ENCODE peak calls at places on chromosomes 11 and 22, in nine cellular contexts. S is GM20000; M is neural progenitor cell; Z is HFFc6; B is glomerular endothelial cell; H is stimulated activated CD4-positive, alpha-beta T cell treated with anti-CD3 and anti-CD28 coated beads, Interleukin-4, amount 100 ng/mL, for 48 hours; C is activated CD8-positive, alpha-beta memory T cell treated with anti-CD3 and anti-CD28 coated beads for 4 hours; T is GM23338; W is Daoy. Q is an unnamed sample.

GRCh38 chr22:49045276-49045675 is 782.4 kb downstream of the BRD1 start:
- DNase-seq in S (no peak), M (no peak), Z (no peak), B (no peak), H (no peak), C (no peak), T (no peak), W (no peak), Q (no peak)

GRCh38 chr11:115845872-115846271 is 341.7 kb upstream of the CADM1 start:
- DNase-seq in S (no peak), M (no peak), Z (no peak), B (no peak), H (no peak), C (no peak), T (no peak), W (no peak), Q (no peak)

GRCh38 chr11:132898021-132898420 is 634.3 kb downstream of the OPCML start:
- DNase-seq in S (no peak), M (no peak), Z (peak), B (no peak), H (no peak), C (no peak), T (no peak), W (peak), Q (no peak)

GRCh38 chr11:93861808-93862207 is 11.4 kb upstream of the VSTM5 start:
- DNase-seq in S (no peak), M (no peak), Z (no peak), B (no peak), H (no peak), C (no peak), T (no peak), W (no peak), Q (no peak)

GRCh38 chr11:7892059-7892699 is 38.9 kb downstream of the OR10A6 start:
- DNase-seq in S (no peak), M (no peak), Z (peak), B (no peak), H (no peak), C (no peak), T (no peak), W (peak), Q (peak)

GRCh38 chr11:100681064-100681502 is 6.0 kb upstream of the ARHGAP42 start:
- DNase-seq in S (peak), M (no peak), Z (no peak), B (no peak), H (no peak), C (no peak), T (peak), W (peak), Q (peak)

GRCh38 chr22:21796231-21796630 is 60.6 kb upstream of the YPEL1 start:
- DNase-seq in S (no peak), M (no peak), Z (no peak), B (no peak), H (no peak), C (no peak), T (no peak), W (no peak), Q (no peak)

GRCh38 chr22:40932396-40932795 is 18.8 kb upstream of the RBX1 start:
- DNase-seq in S (no peak), M (no peak), Z (no peak), B (no peak), H (no peak), C (no peak), T (no peak), W (no peak), Q (no peak)

GRCh38 chr11:78927511-78927910 is 352.8 kb upstream of the NARS2 start:
- DNase-seq in S (no peak), M (no peak), Z (no peak), B (no peak), H (no peak), C (no peak), T (no peak), W (no peak), Q (no peak)

GRCh38 chr11:79055866-79056632 is 384.8 kb downstream of the TENM4 start:
- DNase-seq in S (no peak), M (no peak), Z (peak), B (no peak), H (no peak), C (no peak), T (peak), W (peak), Q (no peak)

GRCh38 chr22:42202669-42203068 is 67.8 kb downstream of the TCF20 start:
- DNase-seq in S (no peak), M (no peak), Z (no peak), B (no peak), H (peak), C (peak), T (no peak), W (peak), Q (no peak)

GRCh38 chr22:17921871-17922821 is 102.2 kb downstream of the MICAL3 start:
- DNase-seq in S (no peak), M (peak), Z (no peak), B (no peak), H (no peak), C (no peak), T (peak), W (no peak), Q (no peak)

GRCh38 chr11:67356867-67357561 is 3.7 kb upstream of the POLD4 start:
- DNase-seq in S (peak), M (peak), Z (peak), B (no peak), H (peak), C (no peak), T (peak), W (peak), Q (peak)

GRCh38 chr11:70763606-70764005 is 365.3 kb downstream of the CTTN start:
- DNase-seq in S (no peak), M (no peak), Z (peak), B (no peak), H (no peak), C (no peak), T (no peak), W (peak), Q (no peak)

GRCh38 chr11:1861435-1862411 is 8.8 kb downstream of the LSP1 start:
- DNase-seq in S (no peak), M (no peak), Z (no peak), B (no peak), H (no peak), C (no peak), T (no peak), W (no peak), Q (no peak)

GRCh38 chr11:88016392-88017020 is 158.7 kb downstream of the RAB38 start:
- DNase-seq in S (peak), M (peak), Z (peak), B (peak), H (peak), C (peak), T (peak), W (peak), Q (peak)

GRCh38 chr22:48709976-48710375 is 1117.7 kb downstream of the BRD1 start:
- DNase-seq in S (no peak), M (no peak), Z (no peak), B (no peak), H (no peak), C (no peak), T (no peak), W (no peak), Q (no peak)

GRCh38 chr11:30125461-30125860 is 105.4 kb upstream of the FSHB start:
- DNase-seq in S (no peak), M (no peak), Z (no peak), B (no peak), H (no peak), C (no peak), T (no peak), W (no peak), Q (no peak)

GRCh38 chr11:57477507-57478189 is 17.3 kb downstream of the RTN4RL2 start:
- DNase-seq in S (no peak), M (no peak), Z (no peak), B (no peak), H (no peak), C (no peak), T (peak), W (no peak), Q (no peak)

GRCh38 chr11:114416441-114416928 is 16.0 kb downstream of the RBM7 start:
- DNase-seq in S (no peak), M (no peak), Z (peak), B (no peak), H (no peak), C (no peak), T (no peak), W (no peak), Q (no peak)

GRCh38 chr11:117185739-117186430 is 7.3 kb downstream of the SIDT2 start:
- DNase-seq in S (no peak), M (no peak), Z (no peak), B (no peak), H (no peak), C (no peak), T (no peak), W (no peak), Q (no peak)

GRCh38 chr11:60528934-60529333 is 13.7 kb downstream of the MS4A13 start:
- DNase-seq in S (peak), M (no peak), Z (no peak), B (no peak), H (no peak), C (no peak), T (no peak), W (no peak), Q (no peak)

GRCh38 chr11:2794419-2794795 is 91.2 kb downstream of the CDKN1C start:
- DNase-seq in S (no peak), M (no peak), Z (no peak), B (no peak), H (no peak), C (no peak), T (no peak), W (no peak), Q (no peak)

GRCh38 chr11:8032122-8032521 is 45.0 kb downstream of the EIF3F start:
- DNase-seq in S (no peak), M (no peak), Z (no peak), B (no peak), H (no peak), C (no peak), T (no peak), W (no peak), Q (no peak)

GRCh38 chr11:101912823-101913284 is 2.0 kb upstream of the CEP126 start:
- DNase-seq in S (no peak), M (no peak), Z (no peak), B (peak), H (no peak), C (no peak), T (no peak), W (peak), Q (no peak)